ENCODE peak calls at places on chromosomes 7 and 10, in seven cellular contexts. T, N, E, S, F, Q and Z are unnamed samples. For H3K4me1, the result is how much of the 10 kb centered on the place peaks cover.

GRCh38 chr10:60828489-60828852 is 50.2 kb downstream of the CDK1 start:
- DNase-seq in T (peak), N (no peak), E (no peak), S (no peak), F (no peak), Q (no peak), Z (no peak)

GRCh38 chr10:61589547-61590243 is 73.0 kb upstream of the CABCOCO1 start:
- DNase-seq in T (peak), N (no peak), E (no peak), S (no peak), F (no peak), Q (no peak), Z (no peak)

GRCh38 chr10:101974091-101974799 is 81.7 kb downstream of the ARMH3 start:
- DNase-seq in T (no peak), N (no peak), E (no peak), S (no peak), F (no peak), Q (peak), Z (no peak)

GRCh38 chr7:116706668-116707126 is 34.7 kb downstream of the MET start:
- DNase-seq in T (peak), N (peak), E (no peak), S (no peak), F (peak), Q (no peak), Z (no peak)

GRCh38 chr10:49117366-49117905 is 2.1 kb upstream of the VSTM4 start:
- DNase-seq in T (no peak), N (no peak), E (no peak), S (no peak), F (no peak), Q (no peak), Z (no peak)

GRCh38 chr10:97297556-97298222 is 5.3 kb upstream of the ARHGAP19 start:
- DNase-seq in T (no peak), N (no peak), E (peak), S (no peak), F (no peak), Q (no peak), Z (no peak)

GRCh38 chr7:16564909-16565426 is 38.3 kb downstream of the LRRC72 start:
- DNase-seq in T (peak), N (peak), E (peak), S (peak), F (peak), Q (peak), Z (peak)

GRCh38 chr10:87058171-87058570 is 36.5 kb downstream of the GLUD1 start:
- DNase-seq in T (no peak), N (no peak), E (no peak), S (no peak), F (no peak), Q (no peak), Z (no peak)

GRCh38 chr10:6878067-6878412 is 298.0 kb upstream of the PRKCQ start:
- DNase-seq in T (no peak), N (peak), E (no peak), S (no peak), F (no peak), Q (peak), Z (peak)

GRCh38 chr10:79313911-79314439 is 33.3 kb upstream of the PPIF start:
- DNase-seq in T (no peak), N (no peak), E (no peak), S (no peak), F (no peak), Q (no peak), Z (no peak)

GRCh38 chr10:92290076-92290836 is 622 bp downstream of the CPEB3 start:
- DNase-seq in T (peak), N (peak), E (peak), S (peak), F (peak), Q (no peak), Z (peak)

GRCh38 chr7:112162161-112163020 is 43.8 kb downstream of the DOCK4 start:
- DNase-seq in T (peak), N (peak), E (peak), S (no peak), F (no peak), Q (peak), Z (no peak)

GRCh38 chr10:90313548-90314325 is 544.1 kb downstream of the HTR7 start:
- DNase-seq in T (peak), N (no peak), E (no peak), S (no peak), F (peak), Q (no peak), Z (no peak)

GRCh38 chr7:130875265-130875741 is 141.3 kb upstream of the KLF14 start:
- DNase-seq in T (peak), N (peak), E (peak), S (peak), F (no peak), Q (peak), Z (peak)

GRCh38 chr7:66265566-66265965 is 60.4 kb downstream of the TPST1 start:
- DNase-seq in T (peak), N (peak), E (peak), S (peak), F (no peak), Q (peak), Z (peak)

GRCh38 chr10:3720228-3721019 is 64.6 kb downstream of the KLF6 start:
- DNase-seq in T (no peak), N (no peak), E (peak), S (no peak), F (no peak), Q (no peak), Z (no peak)

GRCh38 chr7:95621404-95621803 is 25.1 kb upstream of the PDK4 start:
- DNase-seq in T (no peak), N (no peak), E (no peak), S (no peak), F (no peak), Q (no peak), Z (no peak)

GRCh38 chr10:19713800-19714525 is 102.3 kb upstream of the PLXDC2 start:
- DNase-seq in T (no peak), N (peak), E (no peak), S (no peak), F (no peak), Q (peak), Z (no peak)

GRCh38 chr10:93235686-93236085 is 162.0 kb downstream of the CYP26A1 start:
- DNase-seq in T (no peak), N (no peak), E (peak), S (no peak), F (no peak), Q (no peak), Z (no peak)

GRCh38 chr7:141071260-141071854 is 2.5 kb upstream of the TMEM178B start:
- DNase-seq in T (peak), N (peak), E (peak), S (peak), F (peak), Q (peak), Z (peak)

GRCh38 chr7:83478601-83479000 is 170.3 kb downstream of the SEMA3E start:
- DNase-seq in T (no peak), N (no peak), E (no peak), S (no peak), F (no peak), Q (no peak), Z (no peak)

GRCh38 chr7:142866361-142867096 is 11.7 kb downstream of the EPHB6 start:
- DNase-seq in T (peak), N (peak), E (peak), S (peak), F (no peak), Q (peak), Z (peak)

GRCh38 chr7:103576616-103577015 is 130.6 kb upstream of the SLC26A5 start:
- DNase-seq in T (no peak), N (no peak), E (no peak), S (no peak), F (no peak), Q (no peak), Z (no peak)

GRCh38 chr10:86668297-86669165 is at the start of gene LDB3:
- DNase-seq in T (peak), N (no peak), E (peak), S (no peak), F (no peak), Q (peak), Z (peak)

GRCh38 chr7:149719050-149719899 is 54.1 kb downstream of the ZNF467 start:
- DNase-seq in T (no peak), N (no peak), E (no peak), S (no peak), F (no peak), Q (no peak), Z (no peak)

GRCh38 chr7:82039621-82040020 is 269.8 kb upstream of the HGF start:
- DNase-seq in T (no peak), N (peak), E (no peak), S (no peak), F (no peak), Q (no peak), Z (no peak)

DNA sequence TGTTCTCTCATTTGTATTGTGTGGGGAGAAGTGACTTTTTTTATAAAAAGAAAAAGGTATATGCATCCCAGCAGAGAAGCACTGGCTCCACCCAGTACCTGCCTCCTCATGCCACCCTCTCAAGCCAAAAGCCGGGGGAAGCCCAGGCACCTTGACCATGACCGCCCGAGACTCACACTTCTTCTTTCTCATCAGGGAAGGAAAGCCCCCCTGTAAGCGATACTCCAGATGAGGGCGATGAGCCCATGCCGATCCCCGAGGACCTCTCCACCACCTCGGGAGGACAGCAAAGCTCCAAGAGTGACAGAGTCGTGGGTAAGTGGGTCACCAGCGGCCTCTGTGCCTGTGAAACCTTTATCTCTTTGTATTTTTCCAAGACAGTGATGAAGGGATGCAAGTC is 22.9 kb downstream of the IKZF1 start:
- DNase-seq in T (no peak), N (no peak), E (no peak), S (no peak), F (no peak), Q (no peak), Z (no peak)
- H3K4me1 ChIP-seq in T (under half), N (under half), E (under half), S (under half), F (under half), Q (under half), Z (half or more)

GRCh38 chr7:104790440-104790839 is 223.6 kb upstream of the KMT2E start:
- DNase-seq in T (peak), N (no peak), E (no peak), S (no peak), F (no peak), Q (no peak), Z (no peak)
- TF ChIP-seq EZH2phosphoT487 in T (no peak), N (no peak), E (no peak), S (no peak), F (no peak), Q (no peak), Z (no peak)

GRCh38 chr7:99626661-99627060 is 9.9 kb downstream of the ZSCAN25 start:
- DNase-seq in T (no peak), N (no peak), E (no peak), S (no peak), F (no peak), Q (no peak), Z (no peak)
- H3K4me1 ChIP-seq in T (under half), N (under half), E (under half), S (under half), F (under half), Q (under half), Z (under half)

GRCh38 chr7:30459591-30460245 is 18.9 kb downstream of the NOD1 start:
- DNase-seq in T (peak), N (no peak), E (peak), S (no peak), F (no peak), Q (no peak), Z (no peak)
- TF ChIP-seq EZH2phosphoT487 in T (no peak), N (no peak), E (no peak), S (no peak), F (no peak), Q (no peak), Z (no peak)

GRCh38 chr10:71722849-71723248 is 3.3 kb upstream of the C10orf105 start:
- DNase-seq in T (no peak), N (no peak), E (no peak), S (no peak), F (no peak), Q (no peak), Z (no peak)

GRCh38 chr10:71719464-71720303 is at the start of gene C10orf105:
- DNase-seq in T (no peak), N (peak), E (no peak), S (no peak), F (no peak), Q (peak), Z (no peak)

GRCh38 chr10:71720304-71720672 is 710 bp upstream of the C10orf105 start:
- DNase-seq in T (no peak), N (no peak), E (no peak), S (no peak), F (no peak), Q (no peak), Z (no peak)

GRCh38 chr10:71723301-71723700 is 3.7 kb upstream of the C10orf105 start:
- DNase-seq in T (no peak), N (no peak), E (no peak), S (no peak), F (no peak), Q (no peak), Z (no peak)

GRCh38 chr10:71721313-71721712 is 1.7 kb upstream of the C10orf105 start:
- DNase-seq in T (no peak), N (no peak), E (no peak), S (no peak), F (no peak), Q (no peak), Z (no peak)
- H3K4me1 ChIP-seq in T (under half), N (under half), E (under half), S (under half), F (under half), Q (under half), Z (under half)